ENCODE peak calls at places on chromosomes 7 and 10, in six cellular contexts. J is NCI-H1092; B is fibroblast of pulmonary artery; P is left ventricle myocardium inferior; W is activated T-helper 1 cell treated with anti-CD3 and anti-CD28 coated beads, Interleukin-2, amount 50 U/mL, for 16 hours; N is EL. H is an unnamed sample.
A peak's percentile ranks its signal among the peaks of the same experiment; 100 is the strongest.

GRCh38 chr7:104629393-104629792 is 301.0 kb downstream of the LHFPL3 start:
- DNase-seq in W (no peak), B (no peak), N (no peak), P (no peak), J (no peak), H (no peak)

GRCh38 chr7:490461-491291 is 29.0 kb downstream of the PDGFA start:
- DNase-seq in P (peak; percentile 9), B (no peak), W (no peak), J (no peak), N (no peak), H (no peak)

GRCh38 chr7:68311958-68312357 is 1286.3 kb upstream of the AUTS2 start:
- DNase-seq in N (no peak), B (no peak), P (no peak), W (no peak), J (no peak), H (no peak)

GRCh38 chr10:112812571-112812970 is 137.5 kb upstream of the TCF7L2 start:
- DNase-seq in P (no peak), W (no peak), J (no peak), N (no peak), B (no peak), H (no peak)

GRCh38 chr7:131212114-131212513 is 115.6 kb upstream of the MKLN1 start:
- DNase-seq in J (no peak), W (no peak), P (no peak), B (peak; percentile 54), N (no peak), H (no peak)

GRCh38 chr7:41096921-41097320 is 606.0 kb downstream of the INHBA start:
- DNase-seq in P (no peak), N (peak; percentile 65), J (no peak), W (no peak), B (no peak), H (no peak)

GRCh38 chr7:98880485-98880884 is 2.2 kb downstream of the TRRAP start:
- DNase-seq in W (no peak), P (no peak), B (no peak), N (no peak), J (no peak), H (no peak)

GRCh38 chr10:66629976-66630375 is 295.9 kb upstream of the LRRTM3 start:
- DNase-seq in B (no peak), W (no peak), N (peak; percentile 39), P (no peak), J (no peak), H (no peak)

GRCh38 chr7:57308631-57309408 is 141.2 kb upstream of the ZNF716 start:
- DNase-seq in J (no peak), P (peak; percentile 21), B (no peak), N (no peak), W (no peak), H (no peak)

GRCh38 chr7:18262054-18262453 is 233.5 kb upstream of the HDAC9 start:
- DNase-seq in B (peak; percentile 13), P (no peak), N (no peak), J (no peak), W (no peak), H (no peak)